ENCODE peak calls at places on chromosome 4, in seven cellular contexts. One of them, this sample, is unnamed.

GRCh38 chr4:89373396-89373795 is 65.8 kb upstream of the GPRIN3 start:
- ATAC-seq in Right ventricle myocardium inferior: no peak
- ATAC-seq in activated T-cell treated with anti-CD3 and anti-CD28 coated beads, Interleukin-2, amount 50 U/mL, for 4 hours: no peak
- ATAC-seq in HepG2: no peak
- ATAC-seq in activated naive CD8-positive, alpha-beta T cell treated with anti-CD3 and anti-CD28 coated beads, Interleukin-2, amount 50 U/mL, for 24 hours: no peak
- ATAC-seq in activated B cell treated with CpG ODN at 0.5 μM for 24 hours: no peak
- ATAC-seq in lung: no peak
- ATAC-seq in this sample: no peak

GRCh38 chr4:99179178-99179577 is 35.1 kb upstream of the ADH4 start:
- ATAC-seq in activated T-cell treated with anti-CD3 and anti-CD28 coated beads, Interleukin-2, amount 50 U/mL, for 4 hours: no peak
- ATAC-seq in activated B cell treated with CpG ODN at 0.5 μM for 24 hours: no peak
- ATAC-seq in activated naive CD8-positive, alpha-beta T cell treated with anti-CD3 and anti-CD28 coated beads, Interleukin-2, amount 50 U/mL, for 24 hours: no peak
- ATAC-seq in HepG2: no peak
- ATAC-seq in Right ventricle myocardium inferior: no peak
- ATAC-seq in lung: no peak
- ATAC-seq in this sample: no peak

GRCh38 chr4:145566767-145567166 is 52.4 kb upstream of the MMAA start:
- ATAC-seq in lung: no peak
- ATAC-seq in activated naive CD8-positive, alpha-beta T cell treated with anti-CD3 and anti-CD28 coated beads, Interleukin-2, amount 50 U/mL, for 24 hours: no peak
- ATAC-seq in activated B cell treated with CpG ODN at 0.5 μM for 24 hours: no peak
- ATAC-seq in Right ventricle myocardium inferior: no peak
- ATAC-seq in HepG2: peak
- ATAC-seq in activated T-cell treated with anti-CD3 and anti-CD28 coated beads, Interleukin-2, amount 50 U/mL, for 4 hours: no peak
- ATAC-seq in this sample: no peak

GRCh38 chr4:6909970-6910339 is 329 bp downstream of the TBC1D14 start:
- ATAC-seq in activated naive CD8-positive, alpha-beta T cell treated with anti-CD3 and anti-CD28 coated beads, Interleukin-2, amount 50 U/mL, for 24 hours: peak
- ATAC-seq in Right ventricle myocardium inferior: no peak
- ATAC-seq in lung: no peak
- ATAC-seq in activated T-cell treated with anti-CD3 and anti-CD28 coated beads, Interleukin-2, amount 50 U/mL, for 4 hours: peak
- ATAC-seq in activated B cell treated with CpG ODN at 0.5 μM for 24 hours: no peak
- ATAC-seq in HepG2: peak
- ATAC-seq in this sample: peak

GRCh38 chr4:88609387-88609786 is 17.1 kb downstream of the HERC3 start:
- ATAC-seq in lung: no peak
- ATAC-seq in activated naive CD8-positive, alpha-beta T cell treated with anti-CD3 and anti-CD28 coated beads, Interleukin-2, amount 50 U/mL, for 24 hours: no peak
- ATAC-seq in Right ventricle myocardium inferior: no peak
- ATAC-seq in activated B cell treated with CpG ODN at 0.5 μM for 24 hours: no peak
- ATAC-seq in HepG2: no peak
- ATAC-seq in activated T-cell treated with anti-CD3 and anti-CD28 coated beads, Interleukin-2, amount 50 U/mL, for 4 hours: no peak
- ATAC-seq in this sample: no peak

GRCh38 chr4:101306225-101306624 is 41.1 kb downstream of the PPP3CA start:
- ATAC-seq in activated naive CD8-positive, alpha-beta T cell treated with anti-CD3 and anti-CD28 coated beads, Interleukin-2, amount 50 U/mL, for 24 hours: peak
- ATAC-seq in lung: peak
- ATAC-seq in activated T-cell treated with anti-CD3 and anti-CD28 coated beads, Interleukin-2, amount 50 U/mL, for 4 hours: no peak
- ATAC-seq in Right ventricle myocardium inferior: no peak
- ATAC-seq in activated B cell treated with CpG ODN at 0.5 μM for 24 hours: no peak
- ATAC-seq in HepG2: no peak
- ATAC-seq in this sample: peak

GRCh38 chr4:160848901-160849735 is 1314.7 kb downstream of the FSTL5 start:
- ATAC-seq in lung: peak
- ATAC-seq in activated B cell treated with CpG ODN at 0.5 μM for 24 hours: no peak
- ATAC-seq in Right ventricle myocardium inferior: no peak
- ATAC-seq in activated naive CD8-positive, alpha-beta T cell treated with anti-CD3 and anti-CD28 coated beads, Interleukin-2, amount 50 U/mL, for 24 hours: no peak
- ATAC-seq in activated T-cell treated with anti-CD3 and anti-CD28 coated beads, Interleukin-2, amount 50 U/mL, for 4 hours: no peak
- ATAC-seq in HepG2: peak
- ATAC-seq in this sample: no peak

GRCh38 chr4:94399721-94400120 is 52.0 kb upstream of the PDLIM5 start:
- ATAC-seq in lung: no peak
- ATAC-seq in activated T-cell treated with anti-CD3 and anti-CD28 coated beads, Interleukin-2, amount 50 U/mL, for 4 hours: no peak
- ATAC-seq in HepG2: no peak
- ATAC-seq in activated naive CD8-positive, alpha-beta T cell treated with anti-CD3 and anti-CD28 coated beads, Interleukin-2, amount 50 U/mL, for 24 hours: no peak
- ATAC-seq in Right ventricle myocardium inferior: no peak
- ATAC-seq in activated B cell treated with CpG ODN at 0.5 μM for 24 hours: no peak
- ATAC-seq in this sample: no peak

GRCh38 chr4:24701683-24702082 is 93.7 kb upstream of the SOD3 start:
- ATAC-seq in activated naive CD8-positive, alpha-beta T cell treated with anti-CD3 and anti-CD28 coated beads, Interleukin-2, amount 50 U/mL, for 24 hours: no peak
- ATAC-seq in HepG2: no peak
- ATAC-seq in Right ventricle myocardium inferior: no peak
- ATAC-seq in activated B cell treated with CpG ODN at 0.5 μM for 24 hours: no peak
- ATAC-seq in lung: no peak
- ATAC-seq in activated T-cell treated with anti-CD3 and anti-CD28 coated beads, Interleukin-2, amount 50 U/mL, for 4 hours: no peak
- ATAC-seq in this sample: no peak

This sample was measured in activated CD4-positive, CD25-positive, alpha-beta regulatory T cell treated with anti-CD3 and anti-CD28 coated beads, Interleukin-2, amount 50 U/mL, for 24 hours.